ENCODE peak calls at places on chromosomes 16 and 17, in four cellular contexts. Z is spleen, F is ovary, U is transverse colon. H is an unnamed sample.

GRCh38 chr16:89565506-89566372 is 5.3 kb downstream of the RPL13 start:
- DNase-seq in Z (peak; percentile 85), F (peak; percentile 30), U (peak; percentile 66), H (peak; percentile 90)

GRCh38 chr17:77346765-77347164 is 206.0 kb downstream of the SEC14L1 start:
- DNase-seq in U (no peak), Z (no peak), F (no peak), H (no peak)

GRCh38 chr17:77354721-77355455 is 214.1 kb downstream of the SEC14L1 start:
- DNase-seq in Z (peak; percentile 83), U (peak; percentile 72), F (peak; percentile 96), H (peak; percentile 86)

GRCh38 chr16:29807426-29808218 is 1.3 kb downstream of the MAZ start:
- DNase-seq in U (peak; percentile 93), F (peak; percentile 84), Z (peak; percentile 97), H (peak; percentile 90)

GRCh38 chr16:57190136-57190535 is 4.0 kb downstream of the RSPRY1 start:
- DNase-seq in F (no peak), Z (no peak), U (no peak), H (no peak)

GRCh38 chr17:7940743-7941142 is 8.7 kb downstream of the CNTROB start:
- DNase-seq in U (no peak), F (no peak), Z (no peak), H (no peak)

GRCh38 chr16:79792952-79793351 is 192.4 kb upstream of the MAF start:
- DNase-seq in U (peak; percentile 21), F (peak; percentile 78), Z (no peak), H (no peak)

GRCh38 chr17:8375738-8376259 is 705 bp downstream of the KRABD2 start:
- DNase-seq in F (no peak), U (no peak), Z (no peak), H (no peak)

GRCh38 chr17:7262192-7263070 is at the start of gene CLDN7:
- DNase-seq in F (no peak), U (peak; percentile 94), Z (no peak), H (no peak)

GRCh38 chr16:53913082-53913870 is 209.3 kb downstream of the FTO start:
- DNase-seq in Z (no peak), F (peak; percentile 54), U (peak; percentile 11), H (peak; percentile 75)

GRCh38 chr17:42598905-42599304 is 10.3 kb downstream of the RETREG3 start:
- DNase-seq in F (no peak), Z (no peak), U (no peak), H (no peak)

GRCh38 chr16:66873685-66874055 is 6.6 kb upstream of the PDP2 start:
- DNase-seq in U (no peak), F (no peak), Z (no peak), H (no peak)

GRCh38 chr17:6195123-6195522 is 124.9 kb downstream of the WSCD1 start:
- DNase-seq in F (no peak), U (no peak), Z (peak; percentile 15), H (peak; percentile 6)

GRCh38 chr16:87657621-87658192 is 55.4 kb downstream of the JPH3 start:
- DNase-seq in U (no peak), Z (no peak), F (no peak), H (no peak)

GRCh38 chr16:29025218-29025617 is 40.4 kb downstream of the LAT start:
- DNase-seq in U (no peak), Z (peak; percentile 23), F (no peak), H (no peak)

GRCh38 chr16:30526137-30526822 is at the start of gene ZNF768:
- DNase-seq in U (peak; percentile 46), Z (peak; percentile 95), F (no peak), H (peak; percentile 90)

GRCh38 chr17:83174859-83175550 is 95.6 kb downstream of the METRNL start:
- DNase-seq in F (no peak), Z (no peak), U (no peak), H (peak; percentile 12)

GRCh38 chr16:15777533-15778203 is 79.2 kb downstream of the MYH11 start:
- DNase-seq in Z (peak; percentile 13), U (no peak), F (no peak), H (no peak)

GRCh38 chr17:66944365-66945203 is 19.9 kb upstream of the CACNG4 start:
- DNase-seq in Z (peak; percentile 57), F (no peak), U (no peak), H (no peak)

GRCh38 chr16:65989861-65990260 is 376.6 kb upstream of the CDH5 start:
- DNase-seq in F (peak; percentile 52), U (no peak), Z (no peak), H (no peak)

GRCh38 chr16:12191102-12191501 is 214.6 kb downstream of the SNX29 start:
- DNase-seq in F (no peak), Z (no peak), U (no peak), H (no peak)

GRCh38 chr16:68229431-68230175 is 6.3 kb downstream of the ESRP2 start:
- DNase-seq in U (no peak), F (peak; percentile 28), Z (no peak), H (peak; percentile 85)

GRCh38 chr16:67461600-67462278 is 19.2 kb downstream of the ATP6V0D1 start:
- DNase-seq in Z (no peak), U (peak; percentile 93), F (no peak), H (peak; percentile 80)

GRCh38 chr17:68591583-68591982 is 9.6 kb downstream of the FAM20A start:
- DNase-seq in F (peak; percentile 50), Z (no peak), U (no peak), H (no peak)

GRCh38 chr17:43983515-43984411 is 20.7 kb upstream of the NAGS start:
- DNase-seq in U (peak; percentile 34), F (no peak), Z (no peak), H (no peak)

GRCh38 chr17:43768943-43769342 is 9.8 kb downstream of the DUSP3 start:
- DNase-seq in U (no peak), F (no peak), Z (peak; percentile 41), H (no peak)

GRCh38 chr16:77748426-77748825 is 26.1 kb downstream of the NUDT7 start:
- DNase-seq in F (no peak), U (no peak), Z (no peak), H (no peak)

GRCh38 chr17:77356690-77357201 is 216.0 kb downstream of the SEC14L1 start:
- DNase-seq in Z (no peak), F (peak; percentile 16), U (no peak), H (peak; percentile 13)

GRCh38 chr17:39365252-39365651 is 36.2 kb downstream of the FBXL20 start:
- DNase-seq in Z (no peak), F (no peak), U (no peak), H (peak; percentile 18)

GRCh38 chr16:69311115-69311532 is at the start of gene VPS4A:
- DNase-seq in U (peak; percentile 98), F (peak; percentile 95), Z (peak; percentile 100), H (peak; percentile 95)
- TF ChIP-seq CTCF in U (peak; percentile 80), F (peak; percentile 97), Z (peak; percentile 95), H (no peak)

GRCh38 chr16:17032332-17032731 is 438.4 kb downstream of the XYLT1 start:
- DNase-seq in Z (no peak), F (no peak), U (no peak), H (no peak)

GRCh38 chr16:17034477-17035252 is 436.1 kb downstream of the XYLT1 start:
- DNase-seq in U (no peak), Z (no peak), F (no peak), H (no peak)

GRCh38 chr16:17027488-17028129 is 443.2 kb downstream of the XYLT1 start:
- DNase-seq in U (no peak), F (no peak), Z (no peak), H (no peak)

GRCh38 chr16:17029602-17030350 is 441.0 kb downstream of the XYLT1 start:
- DNase-seq in Z (no peak), F (no peak), U (no peak), H (no peak)

DNA sequence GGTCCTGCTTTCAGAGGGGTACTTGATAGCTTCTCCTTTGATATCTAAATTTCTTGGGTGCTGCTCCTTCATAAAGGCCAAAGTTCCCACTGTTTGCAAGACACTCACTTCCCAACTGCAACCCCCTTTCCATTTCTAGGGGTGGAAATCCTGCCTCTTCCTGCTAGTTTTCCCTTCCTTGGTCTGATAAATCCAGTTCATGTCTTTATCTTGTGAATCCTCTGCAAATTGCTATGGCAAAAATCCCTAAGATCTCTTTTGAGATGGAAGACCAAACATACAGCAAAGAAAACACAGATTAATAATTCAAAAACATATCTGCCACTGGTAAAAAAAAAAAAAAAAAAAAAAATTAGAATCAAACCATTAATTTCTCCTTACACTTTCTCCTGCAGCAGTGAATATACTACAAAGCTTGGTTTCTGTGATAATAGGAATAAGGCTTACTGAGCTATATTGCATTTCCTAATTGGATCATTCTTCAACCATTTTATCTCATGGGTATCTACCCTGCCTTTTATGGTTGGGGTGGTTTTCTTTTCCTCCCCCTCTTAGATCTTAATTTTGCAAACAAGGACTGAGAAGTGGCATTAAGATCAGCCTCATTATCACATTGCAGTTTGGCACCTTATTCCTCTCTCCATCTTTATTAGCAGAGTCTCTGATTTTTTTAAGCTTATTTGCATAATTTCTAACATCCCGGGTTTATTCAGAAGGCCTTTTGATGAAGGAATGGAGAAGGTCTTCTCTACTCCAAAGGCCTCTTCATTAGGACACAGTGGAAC is 439.1 kb downstream of the XYLT1 start:
- DNase-seq in U (no peak), F (no peak), Z (no peak), H (no peak)
- TF ChIP-seq POLR2A in U (no peak), F (no peak), Z (no peak), H (no peak)

GRCh38 chr17:75908201-75908600 is 3.5 kb upstream of the MRPL38 start:
- DNase-seq in F (no peak), Z (no peak), U (peak; percentile 38), H (peak; percentile 72)

GRCh38 chr17:75909812-75910274 is 5.2 kb upstream of the MRPL38 start:
- DNase-seq in U (no peak), Z (no peak), F (peak; percentile 70), H (no peak)

GRCh38 chr17:75910699-75911098 is 6.0 kb upstream of the MRPL38 start:
- DNase-seq in Z (no peak), U (no peak), F (no peak), H (no peak)

GRCh38 chr17:75906143-75906884 is 1.6 kb upstream of the MRPL38 start:
- DNase-seq in Z (no peak), F (no peak), U (no peak), H (no peak)

DNA sequence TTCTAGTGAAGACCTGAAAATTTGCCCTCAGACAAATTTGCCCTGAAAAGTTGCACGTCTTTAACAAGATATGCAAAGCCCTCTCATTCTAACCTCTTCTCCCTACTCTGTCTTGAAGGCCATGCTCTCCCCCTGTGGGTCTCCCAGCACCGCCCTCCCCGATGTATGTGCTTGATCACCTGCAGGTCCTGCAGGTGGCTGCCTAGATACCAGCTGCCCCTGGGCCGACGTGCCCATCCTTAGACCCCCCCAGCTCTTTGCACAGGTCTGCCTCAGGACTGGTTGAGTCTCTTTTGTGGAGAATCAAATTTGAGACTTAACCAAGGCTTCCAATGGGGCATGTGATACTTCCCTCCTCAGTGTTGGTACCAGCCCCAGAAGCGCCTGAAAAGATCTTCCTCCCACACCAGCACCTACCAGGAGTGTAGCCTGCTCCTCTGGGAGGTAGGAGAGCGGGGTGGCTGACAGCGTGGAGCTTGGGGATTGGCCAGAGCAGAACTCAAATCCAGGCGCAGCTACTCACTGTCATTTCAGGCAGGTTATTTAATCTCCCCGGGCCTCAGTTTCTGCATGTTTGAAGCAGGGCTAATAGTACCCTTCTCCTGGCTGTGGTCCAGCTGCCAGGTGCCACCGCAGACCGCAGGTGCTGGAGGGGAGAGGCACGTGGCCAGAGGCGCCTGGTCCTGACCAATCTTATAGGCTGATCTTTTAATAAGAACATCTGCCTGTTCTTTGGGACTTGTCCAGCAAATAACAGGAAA is 4.5 kb upstream of the MRPL38 start:
- DNase-seq in Z (no peak), U (no peak), F (no peak), H (no peak)
- H3K4me3 ChIP-seq in Z (no peak overlapping the region), U (no peak overlapping the region), F (no peak overlapping the region), H (no peak overlapping the region)

GRCh38 chr16:82241469-82242052 is 71.5 kb upstream of the MPHOSPH6 start:
- DNase-seq in Z (no peak), U (no peak), F (no peak), H (no peak)
- TF ChIP-seq CTCF in Z (no peak), U (no peak), F (no peak), H (no peak)

H was measured in lower leg skin.